ENCODE peak calls at places on chromosomes 16 and 17, in four cellular contexts. One of them, this sample, is unnamed.

GRCh38 chr17:69179227-69179952 is 37.7 kb upstream of the ABCA6 start:
- DNase-seq in body of pancreas: no peak
- DNase-seq in stomach: peak; percentile 71
- DNase-seq in neural progenitor cell: no peak
- DNase-seq in this sample: no peak

GRCh38 chr17:74386397-74386796 is 19.1 kb downstream of the GPR142 start:
- DNase-seq in stomach: no peak
- DNase-seq in body of pancreas: no peak
- DNase-seq in neural progenitor cell: no peak
- DNase-seq in this sample: no peak

GRCh38 chr16:68005786-68006286 is 6.6 kb upstream of the DPEP2 start:
- DNase-seq in stomach: peak; percentile 31
- DNase-seq in body of pancreas: no peak
- DNase-seq in neural progenitor cell: no peak
- DNase-seq in this sample: peak; percentile 49

GRCh38 chr16:57016831-57017230 is 27.5 kb downstream of the NLRC5 start:
- DNase-seq in body of pancreas: no peak
- DNase-seq in stomach: no peak
- DNase-seq in neural progenitor cell: no peak
- DNase-seq in this sample: no peak

GRCh38 chr17:62705781-62706597 is 78.5 kb downstream of the MRC2 start:
- DNase-seq in body of pancreas: no peak
- DNase-seq in stomach: no peak
- DNase-seq in neural progenitor cell: peak; percentile 74
- DNase-seq in this sample: peak; percentile 84

GRCh38 chr17:39306028-39306427 is 80.3 kb upstream of the STAC2 start:
- DNase-seq in stomach: no peak
- DNase-seq in body of pancreas: no peak
- DNase-seq in neural progenitor cell: peak; percentile 29
- DNase-seq in this sample: peak; percentile 28

GRCh38 chr16:66366433-66367299 is at the start of gene CDH5:
- DNase-seq in neural progenitor cell: no peak
- DNase-seq in body of pancreas: peak; percentile 32
- DNase-seq in stomach: no peak
- DNase-seq in this sample: peak; percentile 77

GRCh38 chr16:60337671-60338070 is 1603.6 kb upstream of the GOT2 start:
- DNase-seq in body of pancreas: no peak
- DNase-seq in stomach: no peak
- DNase-seq in neural progenitor cell: no peak
- DNase-seq in this sample: no peak

GRCh38 chr16:19382084-19382801 is 35.4 kb upstream of the TMC5 start:
- DNase-seq in neural progenitor cell: no peak
- DNase-seq in body of pancreas: peak; percentile 15
- DNase-seq in stomach: peak; percentile 41
- DNase-seq in this sample: no peak

GRCh38 chr17:60534010-60534555 is 8.0 kb upstream of the APPBP2 start:
- DNase-seq in body of pancreas: no peak
- DNase-seq in stomach: no peak
- DNase-seq in neural progenitor cell: no peak
- DNase-seq in this sample: no peak

GRCh38 chr16:31135535-31136286 is at the start of gene PRSS8:
- DNase-seq in body of pancreas: peak; percentile 97
- DNase-seq in neural progenitor cell: peak; percentile 47
- DNase-seq in stomach: peak; percentile 96
- DNase-seq in this sample: no peak

GRCh38 chr17:38942641-38943040 is 17.2 kb downstream of the LASP1NB start:
- DNase-seq in neural progenitor cell: no peak
- DNase-seq in body of pancreas: no peak
- DNase-seq in stomach: no peak
- DNase-seq in this sample: no peak

GRCh38 chr17:65198653-65199382 is 61.6 kb downstream of the RGS9 start:
- DNase-seq in stomach: no peak
- DNase-seq in neural progenitor cell: peak; percentile 69
- DNase-seq in body of pancreas: no peak
- DNase-seq in this sample: no peak

GRCh38 chr17:81713004-81713555 is 996 bp downstream of the SLC25A10 start:
- DNase-seq in neural progenitor cell: no peak
- DNase-seq in body of pancreas: peak; percentile 54
- DNase-seq in stomach: no peak
- DNase-seq in this sample: no peak

GRCh38 chr17:17906418-17907215 is 65.6 kb downstream of the TOM1L2 start:
- DNase-seq in neural progenitor cell: no peak
- DNase-seq in body of pancreas: no peak
- DNase-seq in stomach: no peak
- DNase-seq in this sample: no peak

GRCh38 chr16:87936375-87937230 is at the start of gene CA5A:
- DNase-seq in body of pancreas: no peak
- DNase-seq in stomach: no peak
- DNase-seq in neural progenitor cell: no peak
- DNase-seq in this sample: no peak

GRCh38 chr16:23401142-23401541 is 51.8 kb downstream of the COG7 start:
- DNase-seq in stomach: no peak
- DNase-seq in body of pancreas: peak; percentile 89
- DNase-seq in neural progenitor cell: no peak
- DNase-seq in this sample: no peak

GRCh38 chr16:31002252-31002700 is 8.2 kb downstream of the STX1B start:
- DNase-seq in neural progenitor cell: no peak
- DNase-seq in body of pancreas: no peak
- DNase-seq in stomach: no peak
- DNase-seq in this sample: no peak

GRCh38 chr17:37642706-37643105 is 540 bp downstream of the DDX52 start:
- DNase-seq in neural progenitor cell: no peak
- DNase-seq in stomach: no peak
- DNase-seq in body of pancreas: no peak
- DNase-seq in this sample: no peak

GRCh38 chr16:67393111-67393789 is at the start of gene TPPP3:
- DNase-seq in neural progenitor cell: peak; percentile 87
- DNase-seq in stomach: peak; percentile 83
- DNase-seq in body of pancreas: peak; percentile 90
- DNase-seq in this sample: peak; percentile 92

GRCh38 chr17:4852504-4853075 is 19.4 kb downstream of the MINK1 start:
- DNase-seq in neural progenitor cell: no peak
- DNase-seq in stomach: no peak
- DNase-seq in body of pancreas: peak; percentile 32
- DNase-seq in this sample: no peak

DNA sequence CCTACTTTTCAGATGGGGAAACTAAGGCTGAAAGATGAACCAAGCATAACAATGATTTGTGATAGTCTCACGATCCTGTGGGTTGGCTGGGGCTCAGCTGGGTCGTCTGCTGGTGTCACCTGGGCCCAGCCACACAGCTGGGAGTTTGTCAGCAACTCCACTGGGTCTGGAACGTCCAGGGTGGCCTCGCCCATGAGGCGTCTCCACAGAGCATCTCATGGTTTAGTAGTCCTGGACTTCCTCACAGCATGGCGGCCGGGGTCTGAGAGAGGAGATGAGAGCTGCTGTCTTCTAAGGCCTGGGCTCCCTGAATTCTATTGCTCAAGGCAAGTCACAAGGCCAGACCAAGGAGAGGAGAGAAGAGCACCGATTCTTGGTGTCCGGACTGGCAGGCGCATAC is 24.1 kb upstream of the WFDC1 start:
- DNase-seq in body of pancreas: no peak
- DNase-seq in stomach: no peak
- DNase-seq in neural progenitor cell: no peak
- DNase-seq in this sample: no peak
- TF ChIP-seq CTCF in body of pancreas: no peak
- TF ChIP-seq CTCF in stomach: no peak
- TF ChIP-seq CTCF in neural progenitor cell: no peak
- TF ChIP-seq CTCF in this sample: no peak

DNA sequence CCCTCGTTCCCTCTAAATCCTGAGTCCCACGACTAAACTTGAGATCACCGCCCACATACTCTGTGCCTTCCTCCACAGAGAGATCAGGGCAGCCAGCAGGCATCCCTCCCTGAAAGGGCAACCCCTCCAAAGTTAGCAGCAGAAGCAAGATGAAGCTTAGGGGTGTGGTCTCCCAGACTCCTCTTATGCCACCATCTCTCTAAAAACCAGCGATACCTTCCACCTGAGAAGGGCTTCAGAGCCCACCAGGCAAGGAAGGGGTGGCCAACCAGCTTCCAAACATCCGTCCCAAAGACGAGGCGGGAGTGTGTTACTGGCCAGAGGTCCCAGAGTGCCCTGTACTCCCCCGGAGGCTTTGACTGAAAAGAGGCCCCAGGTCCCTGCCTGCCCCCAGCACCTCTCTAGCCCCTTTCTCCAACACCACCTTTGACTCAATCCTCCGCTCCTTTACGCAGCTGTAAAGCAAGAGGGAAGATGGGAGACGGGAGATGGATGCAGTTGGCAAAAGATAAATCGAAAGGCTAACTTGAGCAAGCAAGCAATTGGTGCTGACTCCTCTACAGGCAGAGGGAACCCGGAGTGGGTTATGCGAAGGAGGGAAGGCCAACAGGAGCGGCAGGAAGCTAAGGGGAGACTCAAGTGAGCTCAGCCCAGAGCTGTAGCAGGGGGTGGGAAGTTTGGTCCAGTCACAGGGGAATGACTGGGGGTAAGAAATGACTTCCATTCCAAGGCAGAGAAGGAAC is 1.1 kb downstream of the ST3GAL2 start:
- DNase-seq in body of pancreas: no peak
- DNase-seq in stomach: no peak
- DNase-seq in neural progenitor cell: peak; percentile 48
- DNase-seq in this sample: no peak
- H3K4me1 ChIP-seq in body of pancreas: peaks cover 22% of the 10 kb centered on the region
- H3K4me1 ChIP-seq in stomach: peaks cover 31% of the 10 kb centered on the region
- H3K4me1 ChIP-seq in neural progenitor cell: peaks cover 27% of the 10 kb centered on the region
- H3K4me1 ChIP-seq in this sample: peaks cover 44% of the 10 kb centered on the region

GRCh38 chr16:804193-805048 is 3.9 kb upstream of the GNG13 start:
- DNase-seq in body of pancreas: no peak
- DNase-seq in stomach: no peak
- DNase-seq in neural progenitor cell: no peak
- DNase-seq in this sample: no peak

GRCh38 chr16:802914-803750 is 2.6 kb upstream of the GNG13 start:
- DNase-seq in neural progenitor cell: no peak
- DNase-seq in body of pancreas: no peak
- DNase-seq in stomach: no peak
- DNase-seq in this sample: no peak

GRCh38 chr16:802461-802860 is 1.9 kb upstream of the GNG13 start:
- DNase-seq in body of pancreas: no peak
- DNase-seq in stomach: no peak
- DNase-seq in neural progenitor cell: no peak
- DNase-seq in this sample: no peak

GRCh38 chr16:805474-805873 is 4.9 kb upstream of the GNG13 start:
- DNase-seq in body of pancreas: no peak
- DNase-seq in stomach: no peak
- DNase-seq in neural progenitor cell: no peak
- DNase-seq in this sample: no peak

GRCh38 chr16:803751-804075 is 3.2 kb upstream of the GNG13 start:
- DNase-seq in neural progenitor cell: no peak
- DNase-seq in stomach: no peak
- DNase-seq in body of pancreas: no peak
- DNase-seq in this sample: no peak
- H3K27me3 ChIP-seq in neural progenitor cell: peaks cover 68% of the 10 kb centered on the region
- H3K27me3 ChIP-seq in stomach: peaks cover 5% of the 10 kb centered on the region
- H3K27me3 ChIP-seq in body of pancreas: peaks cover 12% of the 10 kb centered on the region
- H3K27me3 ChIP-seq in this sample: no peaks in the 10 kb centered on the region

GRCh38 chr17:48163809-48164208 is 56.2 kb downstream of the SNX11 start:
- DNase-seq in body of pancreas: no peak
- DNase-seq in stomach: no peak
- DNase-seq in neural progenitor cell: no peak
- DNase-seq in this sample: no peak
- TF ChIP-seq CTCF in body of pancreas: peak; percentile 7
- TF ChIP-seq CTCF in stomach: no peak
- TF ChIP-seq CTCF in neural progenitor cell: peak; percentile 6
- TF ChIP-seq CTCF in this sample: no peak